ENCODE peak calls at places on chromosomes 1 and 21, in six cellular contexts. R is ACHN; W is amygdala; E is HTR-8/SVneo; M is hypothalamus; B is stimulated activated CD4-positive, alpha-beta T cell treated with anti-CD3 and anti-CD28 coated beads, Interleukin-4, amount 100 ng/mL, for 48 hours. N is an unnamed sample.

GRCh38 chr1:7648761-7649384 is 122.2 kb upstream of the VAMP3 start:
- DNase-seq in R (no peak), E (no peak), W (no peak), B (no peak), M (no peak), N (no peak)

GRCh38 chr1:178278135-178278534 is 184.2 kb downstream of the RASAL2 start:
- DNase-seq in M (no peak), E (no peak), B (no peak), R (no peak), W (no peak), N (no peak)

GRCh38 chr1:158112994-158113758 is 67.5 kb upstream of the CD1D start:
- DNase-seq in R (peak; percentile 63), W (no peak), E (peak; percentile 36), B (peak; percentile 12), M (no peak), N (no peak)

GRCh38 chr1:2913091-2913490 is 108.2 kb upstream of the ACTRT2 start:
- DNase-seq in R (no peak), B (no peak), M (no peak), E (no peak), W (no peak), N (no peak)

GRCh38 chr1:81832573-81832972 is 31.8 kb downstream of the ADGRL2 start:
- DNase-seq in R (peak; percentile 41), M (no peak), B (no peak), E (no peak), W (no peak), N (no peak)

GRCh38 chr1:49052102-49052501 is 275.4 kb upstream of the BEND5 start:
- DNase-seq in M (no peak), R (no peak), B (no peak), E (no peak), W (no peak), N (no peak)

GRCh38 chr1:67766117-67766978 is 66.9 kb downstream of the GNG12 start:
- DNase-seq in B (peak; percentile 17), M (no peak), E (peak; percentile 26), W (no peak), R (peak; percentile 58), N (no peak)

GRCh38 chr1:200346744-200347143 is 63.1 kb downstream of the ZNF281 start:
- DNase-seq in B (no peak), W (no peak), R (no peak), M (no peak), E (no peak), N (no peak)

GRCh38 chr21:43928726-43929125 is 63.7 kb downstream of the AGPAT3 start:
- DNase-seq in W (no peak), B (no peak), M (no peak), R (no peak), E (no peak), N (no peak)

GRCh38 chr21:45502006-45502345 is 40.3 kb downstream of the SLC19A1 start:
- DNase-seq in B (no peak), M (no peak), E (no peak), R (no peak), W (no peak), N (no peak)

GRCh38 chr1:33088119-33088906 is 7.4 kb downstream of the AZIN2 start:
- DNase-seq in M (no peak), E (no peak), W (no peak), R (peak; percentile 27), B (no peak), N (no peak)

GRCh38 chr1:180221461-180221860 is 8.6 kb upstream of the LHX4 start:
- DNase-seq in B (no peak), R (no peak), M (no peak), E (no peak), W (no peak), N (no peak)

N was measured in 8988T.